ENCODE peak calls at places on chromosome 22, in six cellular contexts. G is right lobe of liver; C is OCI-LY7; T is CD8-positive, alpha-beta T cell; Z is body of pancreas; L is stomach. P is an unnamed sample.

GRCh38 chr22:50531546-50532352 is 1.9 kb upstream of the TYMP start:
- DNase-seq in G (peak), C (peak), T (peak), Z (peak), L (peak), P (no peak)

GRCh38 chr22:22754268-22754657 is 109.8 kb downstream of the GGTLC2 start:
- DNase-seq in G (no peak), C (no peak), T (no peak), Z (no peak), L (no peak), P (no peak)

GRCh38 chr22:45997077-45997774 is 20.3 kb upstream of the WNT7B start:
- DNase-seq in G (peak), C (peak), T (peak), Z (peak), L (peak), P (peak)

GRCh38 chr22:24985824-24986214 is 33.3 kb downstream of the KIAA1671 start:
- DNase-seq in G (no peak), C (no peak), T (no peak), Z (no peak), L (no peak), P (no peak)

GRCh38 chr22:49582671-49583070 is 245.0 kb downstream of the BRD1 start:
- DNase-seq in G (no peak), C (no peak), T (no peak), Z (no peak), L (no peak), P (no peak)

GRCh38 chr22:46180370-46181137 is 30.2 kb downstream of the PPARA start:
- DNase-seq in G (no peak), C (peak), T (no peak), Z (no peak), L (no peak), P (no peak)

GRCh38 chr22:22139364-22139763 is 105.2 kb upstream of the VPREB1 start:
- DNase-seq in G (no peak), C (no peak), T (no peak), Z (no peak), L (no peak), P (no peak)

GRCh38 chr22:46335201-46336118 is at the start of gene TRMU:
- DNase-seq in G (peak), C (peak), T (peak), Z (peak), L (peak), P (no peak)

GRCh38 chr22:36811094-36811797 is 5.6 kb downstream of the PVALB start:
- DNase-seq in G (no peak), C (no peak), T (no peak), Z (no peak), L (no peak), P (no peak)

DNA sequence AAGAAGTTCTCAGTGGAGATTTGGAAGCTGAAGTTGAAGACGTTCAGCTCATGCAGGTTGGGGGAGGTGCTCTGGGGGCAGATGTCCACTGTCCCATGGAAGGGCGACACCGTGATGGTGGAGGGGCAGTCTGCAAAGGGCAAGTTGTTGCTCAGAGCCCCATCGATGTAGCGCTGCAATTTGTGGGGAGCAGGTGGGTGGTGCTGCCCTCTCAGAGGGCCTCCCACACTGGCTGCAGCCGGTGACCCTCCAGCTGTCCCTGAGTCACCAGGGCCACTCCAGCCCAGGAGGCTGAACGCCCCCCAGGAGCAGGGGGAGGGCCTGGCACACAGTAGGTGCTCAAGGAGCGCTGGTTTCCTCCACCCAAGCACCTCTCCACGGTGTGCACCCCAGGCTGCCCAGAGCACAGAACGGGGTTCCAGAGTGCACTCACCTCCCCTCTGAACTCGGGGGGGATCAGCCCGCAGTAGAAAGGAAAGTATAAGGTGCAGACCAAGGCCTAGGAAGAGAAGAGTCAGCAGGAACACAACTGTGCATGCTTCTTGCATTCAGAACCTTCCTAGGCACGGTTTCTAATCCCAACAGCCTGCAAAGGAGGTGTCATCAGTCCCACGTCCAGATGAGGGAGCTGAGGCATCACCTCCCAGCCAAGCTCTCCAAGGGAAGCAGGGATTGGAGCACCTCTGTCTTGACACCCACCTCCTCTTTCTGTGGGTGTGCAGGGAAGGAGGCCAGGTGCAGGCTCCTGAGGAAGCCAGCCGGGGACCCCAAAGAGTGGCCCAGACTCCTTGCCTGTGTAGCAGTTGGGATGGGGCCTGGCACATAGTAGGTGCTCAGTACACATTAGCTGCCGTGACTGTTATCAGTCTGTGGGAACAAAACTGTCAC is 2.2 kb downstream of the PNPLA5 start:
- DNase-seq in G (no peak), C (no peak), T (no peak), Z (no peak), L (no peak), P (peak)
- TF ChIP-seq CTCF in G (no peak), C (no peak), T (no peak), Z (no peak), L (no peak), P (peak)

DNA sequence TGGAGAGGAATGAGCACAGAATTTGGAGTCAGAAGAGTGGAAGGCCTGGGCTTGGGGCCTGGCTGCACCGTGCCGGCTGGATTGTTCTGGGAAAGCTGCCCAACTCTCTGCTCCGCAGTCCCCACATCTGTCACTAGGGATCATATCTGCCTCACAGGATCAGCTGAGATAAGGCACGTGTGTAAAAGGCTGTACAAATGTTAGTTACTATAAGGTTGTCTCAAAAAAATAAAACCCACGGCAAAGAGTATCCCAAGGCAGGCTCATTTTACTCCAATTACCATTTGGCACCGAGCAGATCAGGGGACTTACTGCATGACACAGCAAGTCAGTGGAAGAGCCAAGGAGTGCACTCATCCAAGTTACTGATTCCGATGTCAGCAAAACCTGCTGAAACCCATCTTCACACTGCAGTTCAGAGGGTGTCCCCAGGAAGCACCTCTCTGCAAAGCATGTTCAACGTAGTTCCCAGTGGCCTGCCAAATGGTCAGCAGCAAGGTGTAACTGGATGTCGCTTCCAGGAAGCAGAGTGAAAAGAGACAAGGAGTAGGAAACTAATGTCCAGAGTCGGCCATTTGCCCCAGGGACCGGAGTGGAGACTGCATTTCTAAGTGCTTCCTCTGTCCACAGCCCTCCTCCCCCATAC is 18.1 kb upstream of the MRTFA start:
- DNase-seq in G (peak), C (no peak), T (no peak), Z (peak), L (peak), P (no peak)
- TF ChIP-seq CTCF in G (peak), C (peak), T (no peak), Z (no peak), L (peak), P (peak)

GRCh38 chr22:39173787-39174497 is 21.5 kb upstream of the CBX7 start:
- DNase-seq in G (peak), C (no peak), T (peak), Z (no peak), L (no peak), P (peak)
- TF ChIP-seq CTCF in G (no peak), C (no peak), T (no peak), Z (no peak), L (no peak), P (no peak)

DNA sequence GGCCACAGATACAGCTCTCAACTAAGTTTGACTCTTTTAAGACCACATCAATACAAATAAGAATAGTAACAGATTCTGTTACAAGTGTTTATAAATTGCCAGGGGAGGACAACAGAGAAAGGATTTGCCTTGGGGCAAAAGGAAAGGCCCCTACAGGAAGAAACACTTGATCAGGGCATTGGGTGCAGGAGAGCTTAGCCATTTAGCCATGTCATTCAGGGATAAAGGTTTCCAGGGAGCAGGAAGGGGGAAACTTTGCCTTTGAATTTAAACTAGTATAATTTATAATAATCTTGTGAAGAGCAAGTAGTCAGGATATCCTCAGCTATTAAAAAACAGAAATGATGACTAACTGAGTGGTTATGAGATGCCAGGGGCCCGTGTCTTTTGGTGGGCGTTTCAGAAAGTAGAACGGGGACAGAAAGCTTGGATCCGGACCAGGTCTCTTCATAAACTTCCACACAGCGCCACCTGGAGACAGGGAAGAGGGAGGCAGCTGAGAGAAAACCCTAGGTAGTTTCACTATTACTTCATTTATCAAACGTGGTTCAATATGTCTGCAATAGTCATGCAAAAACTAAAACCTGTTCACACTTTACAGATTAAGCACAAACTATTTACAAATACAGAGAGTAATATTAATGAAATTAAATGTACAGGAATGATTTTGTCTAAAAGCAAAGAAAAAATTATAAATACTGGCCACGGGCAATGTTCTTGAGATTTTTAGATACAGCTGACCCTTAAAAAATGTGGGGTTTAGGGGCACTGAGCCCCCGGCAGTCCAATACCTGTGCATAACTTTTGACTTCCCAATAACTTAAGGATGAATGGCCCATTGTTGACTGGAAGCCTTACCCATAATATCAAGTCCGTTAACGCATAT is 11.0 kb upstream of the SLC5A4 start:
- DNase-seq in G (peak), C (peak), T (peak), Z (peak), L (peak), P (no peak)
- TF ChIP-seq CTCF in G (peak), C (peak), T (peak), Z (peak), L (peak), P (peak)

DNA sequence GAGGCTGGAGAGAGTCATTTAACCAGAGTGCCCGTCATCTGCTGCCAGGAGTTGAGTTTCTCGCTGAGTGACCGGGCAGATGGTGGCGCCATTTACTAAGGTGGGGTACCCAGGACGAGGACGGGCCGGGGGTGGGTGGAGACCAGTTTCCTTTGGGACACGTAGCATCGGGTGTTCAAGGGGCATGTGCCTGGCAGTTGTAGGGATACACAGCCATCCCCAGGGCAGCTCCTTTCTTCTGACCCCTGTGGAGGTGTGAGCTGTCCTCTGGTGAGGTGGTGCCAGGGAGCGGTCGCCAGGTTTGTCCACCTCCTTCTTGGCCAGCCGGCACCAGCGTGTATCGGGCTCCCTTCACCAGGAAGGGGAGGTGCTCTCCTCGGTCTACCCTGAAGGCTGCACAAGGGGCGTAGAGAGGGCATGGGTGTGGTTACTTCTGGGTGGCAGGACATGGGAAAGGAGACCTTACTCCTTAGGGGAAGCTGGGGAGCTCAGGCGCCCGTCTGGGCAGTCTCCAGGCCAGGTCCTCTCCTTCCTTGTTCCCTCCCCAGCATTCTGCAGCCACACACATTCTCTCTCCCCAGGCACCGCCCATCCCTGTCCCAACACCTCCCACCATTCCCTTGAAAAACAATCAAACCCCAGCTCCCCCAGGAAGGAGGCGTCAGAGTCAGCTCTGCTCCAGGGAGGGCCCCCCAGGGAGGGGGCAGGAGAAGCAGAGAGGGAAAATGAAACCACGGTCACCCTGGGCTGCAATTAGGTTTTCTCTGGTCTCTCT is 10.3 kb upstream of the MB start:
- DNase-seq in G (peak), C (peak), T (peak), Z (peak), L (peak), P (peak)
- TF ChIP-seq CTCF in G (peak), C (peak), T (no peak), Z (peak), L (peak), P (peak)

P was measured in chondrocyte.